ENCODE peak calls at places on chromosome 13, in eight cellular contexts. K is Kasumi-1; T is NCI-H1436 treated with DMSO at 0.1 percent for 48 hours; G is stimulated activated CD4-positive, alpha-beta T cell treated with anti-CD3 and anti-CD28 coated beads, Interleukin-1b, Interleukin-23, amount 100 ng/mL, for 48 hours; U is HEK293T; Z is activated naive CD4-positive, alpha-beta T cell treated with anti-CD3 and anti-CD28 coated beads for 36 hours; N is naive thymus-derived CD8-positive, alpha-beta T cell; C is ovary. H is an unnamed sample.

GRCh38 chr13:83453723-83454122 is 428.6 kb downstream of the SLITRK1 start:
- DNase-seq in K (no peak), T (no peak), G (no peak), U (no peak), Z (no peak), N (no peak), C (no peak), H (no peak)

GRCh38 chr13:100549316-100549715 is 39.3 kb downstream of the GGACT start:
- DNase-seq in K (no peak), T (no peak), G (no peak), U (no peak), Z (no peak), N (no peak), C (no peak), H (no peak)

GRCh38 chr13:97631158-97631557 is 197.2 kb downstream of the RAP2A start:
- DNase-seq in K (no peak), T (no peak), G (no peak), U (no peak), Z (no peak), N (no peak), C (no peak), H (no peak)

GRCh38 chr13:113881614-113882265 is 17.9 kb upstream of the GAS6 start:
- DNase-seq in K (no peak), T (no peak), G (no peak), U (no peak), Z (peak), N (peak), C (no peak), H (peak)

GRCh38 chr13:19169991-19170390 is 11.6 kb downstream of the TUBA3C start:
- DNase-seq in K (no peak), T (no peak), G (no peak), U (no peak), Z (no peak), N (no peak), C (no peak), H (no peak)

GRCh38 chr13:112711528-112712265 is 21.9 kb downstream of the ATP11A start:
- DNase-seq in K (no peak), T (no peak), G (no peak), U (peak), Z (peak), N (no peak), C (peak), H (peak)

GRCh38 chr13:30047154-30047874 is 196.9 kb upstream of the UBL3 start:
- DNase-seq in K (no peak), T (no peak), G (no peak), U (no peak), Z (no peak), N (peak), C (no peak), H (no peak)

GRCh38 chr13:79401259-79402071 is 4.6 kb downstream of the RBM26 start:
- DNase-seq in K (peak), T (no peak), G (no peak), U (no peak), Z (no peak), N (no peak), C (no peak), H (no peak)

GRCh38 chr13:80339578-80339840 is 1.4 kb downstream of the SPRY2 start:
- DNase-seq in K (peak), T (no peak), G (no peak), U (peak), Z (no peak), N (no peak), C (no peak), H (no peak)

GRCh38 chr13:76720416-76720815 is 165.8 kb downstream of the KCTD12 start:
- DNase-seq in K (no peak), T (no peak), G (no peak), U (no peak), Z (no peak), N (no peak), C (no peak), H (no peak)

GRCh38 chr13:79398915-79399314 is 7.1 kb downstream of the RBM26 start:
- DNase-seq in K (no peak), T (no peak), G (no peak), U (no peak), Z (peak), N (no peak), C (no peak), H (no peak)

GRCh38 chr13:75838366-75839017 is 202.4 kb downstream of the LMO7 start:
- DNase-seq in K (no peak), T (no peak), G (no peak), U (no peak), Z (no peak), N (no peak), C (no peak), H (no peak)

GRCh38 chr13:43537124-43537523 is 249.6 kb downstream of the ENOX1 start:
- DNase-seq in K (no peak), T (no peak), G (no peak), U (no peak), Z (no peak), N (no peak), C (no peak), H (no peak)

GRCh38 chr13:74210693-74211393 is 76.6 kb upstream of the KLF12 start:
- DNase-seq in K (no peak), T (no peak), G (no peak), U (peak), Z (no peak), N (no peak), C (no peak), H (no peak)

GRCh38 chr13:73058741-73059459 is at the start of gene KLF5:
- DNase-seq in K (peak), T (peak), G (peak), U (peak), Z (peak), N (peak), C (peak), H (peak)

GRCh38 chr13:29925457-29925856 is 75.0 kb upstream of the UBL3 start:
- DNase-seq in K (peak), T (no peak), G (no peak), U (no peak), Z (no peak), N (no peak), C (peak), H (peak)

GRCh38 chr13:38255600-38255999 is 94.1 kb upstream of the UFM1 start:
- DNase-seq in K (no peak), T (no peak), G (no peak), U (no peak), Z (no peak), N (no peak), C (no peak), H (no peak)

GRCh38 chr13:110312669-110313031 is 5.6 kb downstream of the COL4A2 start:
- DNase-seq in K (no peak), T (no peak), G (no peak), U (no peak), Z (no peak), N (no peak), C (peak), H (no peak)

GRCh38 chr13:41547253-41548000 is 90.1 kb downstream of the RGCC start:
- DNase-seq in K (no peak), T (no peak), G (no peak), U (no peak), Z (no peak), N (no peak), C (no peak), H (peak)

GRCh38 chr13:97189943-97190342 is 32.2 kb upstream of the MBNL2 start:
- DNase-seq in K (no peak), T (no peak), G (no peak), U (no peak), Z (no peak), N (no peak), C (no peak), H (no peak)

GRCh38 chr13:45316210-45316799 is 24.7 kb downstream of the TPT1 start:
- DNase-seq in K (no peak), T (no peak), G (no peak), U (no peak), Z (no peak), N (no peak), C (no peak), H (no peak)

GRCh38 chr13:101018720-101019119 is 344.1 kb upstream of the TMTC4 start:
- DNase-seq in K (no peak), T (no peak), G (no peak), U (no peak), Z (no peak), N (no peak), C (no peak), H (no peak)

GRCh38 chr13:114237415-114238112 is 2.9 kb downstream of the CDC16 start:
- DNase-seq in K (no peak), T (no peak), G (no peak), U (no peak), Z (no peak), N (no peak), C (no peak), H (no peak)

GRCh38 chr13:36067619-36068456 is 63.3 kb downstream of the DCLK1 start:
- DNase-seq in K (no peak), T (no peak), G (no peak), U (no peak), Z (no peak), N (no peak), C (no peak), H (no peak)

GRCh38 chr13:45167611-45168554 is 33.0 kb downstream of the KCTD4 start:
- DNase-seq in K (no peak), T (no peak), G (no peak), U (no peak), Z (no peak), N (no peak), C (no peak), H (peak)

GRCh38 chr13:73593199-73593765 is 534.5 kb downstream of the KLF5 start:
- DNase-seq in K (no peak), T (no peak), G (no peak), U (no peak), Z (no peak), N (no peak), C (no peak), H (no peak)

GRCh38 chr13:41061075-41061913 is at the start of gene WBP4:
- DNase-seq in K (peak), T (peak), G (peak), U (peak), Z (peak), N (peak), C (peak), H (peak)

GRCh38 chr13:75217949-75218348 is 264.0 kb downstream of the TBC1D4 start:
- DNase-seq in K (no peak), T (no peak), G (no peak), U (no peak), Z (peak), N (no peak), C (no peak), H (no peak)

GRCh38 chr13:110797230-110797877 is 83.9 kb downstream of the ING1 start:
- DNase-seq in K (no peak), T (no peak), G (no peak), U (no peak), Z (no peak), N (no peak), C (no peak), H (no peak)

GRCh38 chr13:45446181-45446580 is 18.6 kb upstream of the COG3 start:
- DNase-seq in K (no peak), T (no peak), G (no peak), U (no peak), Z (no peak), N (no peak), C (no peak), H (no peak)

GRCh38 chr13:113425931-113426590 is 27.2 kb downstream of the ADPRHL1 start:
- DNase-seq in K (no peak), T (no peak), G (no peak), U (no peak), Z (no peak), N (no peak), C (no peak), H (no peak)

GRCh38 chr13:51066091-51066831 is 44.8 kb downstream of the C13orf42 start:
- DNase-seq in K (no peak), T (no peak), G (no peak), U (no peak), Z (no peak), N (no peak), C (no peak), H (no peak)

GRCh38 chr13:47858678-47859050 is 142.4 kb downstream of the SUCLA2 start:
- DNase-seq in K (no peak), T (no peak), G (no peak), U (no peak), Z (no peak), N (no peak), C (no peak), H (no peak)

GRCh38 chr13:64158910-64159309 is 2743.3 kb upstream of the PCDH20 start:
- DNase-seq in K (no peak), T (no peak), G (no peak), U (no peak), Z (no peak), N (no peak), C (no peak), H (no peak)

GRCh38 chr13:98909016-98909415 is 68.8 kb downstream of the DOCK9 start:
- DNase-seq in K (no peak), T (no peak), G (peak), U (no peak), Z (peak), N (no peak), C (no peak), H (no peak)

GRCh38 chr13:67070306-67070705 is 159.8 kb downstream of the PCDH9 start:
- DNase-seq in K (no peak), T (no peak), G (no peak), U (no peak), Z (no peak), N (no peak), C (no peak), H (no peak)

GRCh38 chr13:60788156-60788829 is 391.3 kb downstream of the TDRD3 start:
- DNase-seq in K (no peak), T (no peak), G (no peak), U (no peak), Z (no peak), N (no peak), C (no peak), H (peak)